ENCODE peak calls at places on chromosomes 13 and 19, in four cellular contexts. One of them, this sample, is unnamed.

GRCh38 chr19:43700368-43701015 is 15.4 kb upstream of the IRGC start:
- DNase-seq in activated T-cell treated with anti-CD3 and anti-CD28 coated beads for 1 hour: no peak
- DNase-seq in stimulated activated CD8-positive, alpha-beta memory T cell treated with anti-CD3 and anti-CD28 coated beads, Interleukin-7, amount 100 ng/mL, for 1 hour: no peak
- DNase-seq in T-helper 17 cell: no peak
- DNase-seq in this sample: peak

GRCh38 chr13:113297370-113297871 is 382 bp downstream of the LAMP1 start:
- DNase-seq in activated T-cell treated with anti-CD3 and anti-CD28 coated beads for 1 hour: peak
- DNase-seq in stimulated activated CD8-positive, alpha-beta memory T cell treated with anti-CD3 and anti-CD28 coated beads, Interleukin-7, amount 100 ng/mL, for 1 hour: peak
- DNase-seq in T-helper 17 cell: peak
- DNase-seq in this sample: peak

GRCh38 chr19:7868671-7869452 is 5.3 kb downstream of the PRR36 start:
- DNase-seq in activated T-cell treated with anti-CD3 and anti-CD28 coated beads for 1 hour: peak
- DNase-seq in stimulated activated CD8-positive, alpha-beta memory T cell treated with anti-CD3 and anti-CD28 coated beads, Interleukin-7, amount 100 ng/mL, for 1 hour: peak
- DNase-seq in T-helper 17 cell: peak
- DNase-seq in this sample: peak

GRCh38 chr19:38441660-38442348 is 8.3 kb downstream of the RYR1 start:
- DNase-seq in activated T-cell treated with anti-CD3 and anti-CD28 coated beads for 1 hour: no peak
- DNase-seq in stimulated activated CD8-positive, alpha-beta memory T cell treated with anti-CD3 and anti-CD28 coated beads, Interleukin-7, amount 100 ng/mL, for 1 hour: no peak
- DNase-seq in T-helper 17 cell: no peak
- DNase-seq in this sample: no peak

GRCh38 chr19:36638862-36639510 is 27.7 kb downstream of the ZNF461 start:
- DNase-seq in activated T-cell treated with anti-CD3 and anti-CD28 coated beads for 1 hour: no peak
- DNase-seq in stimulated activated CD8-positive, alpha-beta memory T cell treated with anti-CD3 and anti-CD28 coated beads, Interleukin-7, amount 100 ng/mL, for 1 hour: no peak
- DNase-seq in T-helper 17 cell: no peak
- DNase-seq in this sample: no peak

GRCh38 chr13:26929971-26930730 is 169.6 kb upstream of the GPR12 start:
- DNase-seq in activated T-cell treated with anti-CD3 and anti-CD28 coated beads for 1 hour: peak
- DNase-seq in stimulated activated CD8-positive, alpha-beta memory T cell treated with anti-CD3 and anti-CD28 coated beads, Interleukin-7, amount 100 ng/mL, for 1 hour: peak
- DNase-seq in T-helper 17 cell: peak
- DNase-seq in this sample: peak

GRCh38 chr13:33174491-33174890 is 111.1 kb downstream of the STARD13 start:
- DNase-seq in activated T-cell treated with anti-CD3 and anti-CD28 coated beads for 1 hour: no peak
- DNase-seq in stimulated activated CD8-positive, alpha-beta memory T cell treated with anti-CD3 and anti-CD28 coated beads, Interleukin-7, amount 100 ng/mL, for 1 hour: no peak
- DNase-seq in T-helper 17 cell: no peak
- DNase-seq in this sample: no peak

GRCh38 chr13:62207388-62207787 is 791.7 kb upstream of the PCDH20 start:
- DNase-seq in activated T-cell treated with anti-CD3 and anti-CD28 coated beads for 1 hour: no peak
- DNase-seq in stimulated activated CD8-positive, alpha-beta memory T cell treated with anti-CD3 and anti-CD28 coated beads, Interleukin-7, amount 100 ng/mL, for 1 hour: no peak
- DNase-seq in T-helper 17 cell: no peak
- DNase-seq in this sample: no peak

GRCh38 chr13:45040626-45041025 is 51.3 kb downstream of the GPALPP1 start:
- DNase-seq in activated T-cell treated with anti-CD3 and anti-CD28 coated beads for 1 hour: no peak
- DNase-seq in stimulated activated CD8-positive, alpha-beta memory T cell treated with anti-CD3 and anti-CD28 coated beads, Interleukin-7, amount 100 ng/mL, for 1 hour: no peak
- DNase-seq in T-helper 17 cell: no peak
- DNase-seq in this sample: no peak

GRCh38 chr13:37869506-37869755 is 141 bp downstream of the TRPC4 start:
- DNase-seq in activated T-cell treated with anti-CD3 and anti-CD28 coated beads for 1 hour: no peak
- DNase-seq in stimulated activated CD8-positive, alpha-beta memory T cell treated with anti-CD3 and anti-CD28 coated beads, Interleukin-7, amount 100 ng/mL, for 1 hour: no peak
- DNase-seq in T-helper 17 cell: no peak
- DNase-seq in this sample: no peak

GRCh38 chr13:113192279-113192678 is 16.2 kb downstream of the PCID2 start:
- DNase-seq in activated T-cell treated with anti-CD3 and anti-CD28 coated beads for 1 hour: no peak
- DNase-seq in stimulated activated CD8-positive, alpha-beta memory T cell treated with anti-CD3 and anti-CD28 coated beads, Interleukin-7, amount 100 ng/mL, for 1 hour: no peak
- DNase-seq in T-helper 17 cell: no peak
- DNase-seq in this sample: no peak

GRCh38 chr19:48443262-48443661 is 2.5 kb upstream of the GRWD1 start:
- DNase-seq in activated T-cell treated with anti-CD3 and anti-CD28 coated beads for 1 hour: no peak
- DNase-seq in stimulated activated CD8-positive, alpha-beta memory T cell treated with anti-CD3 and anti-CD28 coated beads, Interleukin-7, amount 100 ng/mL, for 1 hour: no peak
- DNase-seq in T-helper 17 cell: no peak
- DNase-seq in this sample: peak

GRCh38 chr13:102197193-102197592 is 204.7 kb downstream of the FGF14 start:
- DNase-seq in activated T-cell treated with anti-CD3 and anti-CD28 coated beads for 1 hour: no peak
- DNase-seq in stimulated activated CD8-positive, alpha-beta memory T cell treated with anti-CD3 and anti-CD28 coated beads, Interleukin-7, amount 100 ng/mL, for 1 hour: no peak
- DNase-seq in T-helper 17 cell: no peak
- DNase-seq in this sample: no peak

GRCh38 chr19:7831452-7831851 is 1.4 kb downstream of the EVI5L start:
- DNase-seq in activated T-cell treated with anti-CD3 and anti-CD28 coated beads for 1 hour: no peak
- DNase-seq in stimulated activated CD8-positive, alpha-beta memory T cell treated with anti-CD3 and anti-CD28 coated beads, Interleukin-7, amount 100 ng/mL, for 1 hour: no peak
- DNase-seq in T-helper 17 cell: no peak
- DNase-seq in this sample: no peak

GRCh38 chr19:33134571-33135041 is 2.7 kb downstream of the WDR88 start:
- DNase-seq in activated T-cell treated with anti-CD3 and anti-CD28 coated beads for 1 hour: peak
- DNase-seq in stimulated activated CD8-positive, alpha-beta memory T cell treated with anti-CD3 and anti-CD28 coated beads, Interleukin-7, amount 100 ng/mL, for 1 hour: no peak
- DNase-seq in T-helper 17 cell: no peak
- DNase-seq in this sample: no peak

This sample was measured in activated B cell treated with CpG ODN at 0.5 μM for 24 hours.